ENCODE peak calls at places on chromosomes 1 and 21, in six cellular contexts. Q is fibroblast of mammary gland; K is posterior cingulate gyrus; O is stimulated activated CD4-positive, alpha-beta T cell treated with anti-CD3 and anti-CD28 coated beads, Interleukin-12 subunit alpha, Interleukin-12 subunit beta, amount 100 ng/mL, for 4 hours; R is activated CD8-positive, alpha-beta memory T cell treated with anti-CD3 and anti-CD28 coated beads, Interleukin-2, amount 50 U/mL, for 4 hours; G is dermis blood vessel endothelial cell. N is an unnamed sample.
A peak's percentile ranks its signal among the peaks of the same experiment; 100 is the strongest.

GRCh38 chr1:25848531-25848930 is 10.7 kb downstream of the AUNIP start:
- DNase-seq in G (peak; percentile 38), K (no peak), O (no peak), Q (no peak), R (no peak), N (no peak)

GRCh38 chr1:225917536-225917935 is 6.5 kb downstream of the PYCR2 start:
- DNase-seq in Q (peak; percentile 23), O (no peak), G (no peak), K (no peak), R (no peak), N (no peak)

GRCh38 chr1:212782422-212783154 is 9.0 kb downstream of the NSL1 start:
- DNase-seq in Q (peak; percentile 62), R (no peak), K (no peak), O (no peak), G (peak; percentile 72), N (no peak)

GRCh38 chr21:42228709-42229220 is 9.8 kb downstream of the ABCG1 start:
- DNase-seq in K (no peak), O (no peak), Q (no peak), G (no peak), R (no peak), N (no peak)

GRCh38 chr1:195939844-195940243 is 668.4 kb downstream of the KCNT2 start:
- DNase-seq in G (no peak), R (no peak), K (no peak), O (no peak), Q (no peak), N (no peak)

GRCh38 chr1:12541274-12542137 is 76.5 kb downstream of the DHRS3 start:
- DNase-seq in K (no peak), O (no peak), G (no peak), R (no peak), Q (peak; percentile 65), N (no peak)

GRCh38 chr21:35468991-35469390 is 419.9 kb upstream of the RUNX1 start:
- DNase-seq in O (no peak), Q (no peak), G (no peak), K (no peak), R (no peak), N (no peak)

GRCh38 chr21:39637971-39638628 is 25.4 kb downstream of the B3GALT5 start:
- DNase-seq in G (no peak), O (no peak), Q (no peak), R (no peak), K (no peak), N (no peak)

GRCh38 chr1:150262388-150263320 is 5.1 kb downstream of the CA14 start:
- DNase-seq in G (peak; percentile 15), O (no peak), K (no peak), Q (no peak), R (no peak), N (no peak)

GRCh38 chr1:8356256-8357209 is 38.6 kb downstream of the SLC45A1 start:
- DNase-seq in K (peak; percentile 61), O (no peak), Q (no peak), R (no peak), G (no peak), N (no peak)

GRCh38 chr1:58885998-58886397 is 102.2 kb upstream of the JUN start:
- DNase-seq in K (peak; percentile 88), Q (peak; percentile 58), O (no peak), G (no peak), R (peak; percentile 31), N (no peak)

GRCh38 chr1:193104906-193105820 is at the start of gene GLRX2:
- DNase-seq in O (peak; percentile 51), K (peak; percentile 95), G (peak; percentile 90), Q (peak; percentile 85), R (peak; percentile 77), N (peak; percentile 79)

GRCh38 chr1:64527191-64527590 is 57.3 kb downstream of the CACHD1 start:
- DNase-seq in O (no peak), Q (no peak), R (no peak), K (no peak), G (no peak), N (no peak)

GRCh38 chr1:168719306-168720111 is 9.5 kb downstream of the DPT start:
- DNase-seq in Q (peak; percentile 67), O (no peak), G (no peak), K (no peak), R (no peak), N (no peak)

GRCh38 chr1:6472391-6472790 is 6.4 kb upstream of the TNFRSF25 start:
- DNase-seq in O (no peak), G (no peak), Q (no peak), K (no peak), R (no peak), N (no peak)

GRCh38 chr1:179493323-179493722 is 82.4 kb downstream of the NPHS2 start:
- DNase-seq in O (no peak), G (no peak), Q (no peak), R (no peak), K (no peak), N (no peak)

GRCh38 chr21:45837936-45838335 is 143.6 kb upstream of the COL6A1 start:
- DNase-seq in R (no peak), K (no peak), O (no peak), Q (no peak), G (no peak), N (no peak)

GRCh38 chr1:172883844-172884243 is 166.9 kb downstream of the TNFSF18 start:
- DNase-seq in R (no peak), K (no peak), G (peak; percentile 29), O (no peak), Q (no peak), N (no peak)

GRCh38 chr1:26350701-26351590 is 3.0 kb downstream of the CRYBG2 start:
- DNase-seq in K (no peak), R (no peak), G (peak; percentile 86), Q (peak; percentile 15), O (no peak), N (no peak)

GRCh38 chr1:168288311-168289052 is 7.8 kb downstream of the TBX19 start:
- DNase-seq in R (no peak), Q (peak; percentile 28), K (no peak), O (no peak), G (no peak), N (no peak)

GRCh38 chr1:86195281-86195680 is 38.7 kb upstream of the COL24A1 start:
- DNase-seq in G (no peak), O (no peak), Q (no peak), R (no peak), K (no peak), N (no peak)

GRCh38 chr1:110513511-110513910 is 5.5 kb downstream of the KCNA10 start:
- DNase-seq in O (no peak), K (no peak), G (no peak), Q (peak; percentile 7), R (no peak), N (no peak)

GRCh38 chr1:55038974-55039341 is 390 bp upstream of the PCSK9 start:
- DNase-seq in K (no peak), Q (no peak), O (no peak), R (no peak), G (no peak), N (no peak)

GRCh38 chr1:15067148-15067547 is 86.4 kb upstream of the TMEM51 start:
- DNase-seq in O (no peak), R (no peak), G (no peak), K (peak; percentile 76), Q (no peak), N (no peak)

GRCh38 chr1:47557086-47557866 is 119.4 kb downstream of the FOXD2 start:
- DNase-seq in R (no peak), G (no peak), K (no peak), O (no peak), Q (no peak), N (no peak)

GRCh38 chr1:91635763-91636162 is 135.1 kb downstream of the CDC7 start:
- DNase-seq in G (no peak), O (no peak), Q (peak; percentile 87), K (no peak), R (no peak), N (no peak)

GRCh38 chr1:20666804-20667203 is 5.6 kb upstream of the DDOST start:
- DNase-seq in O (no peak), R (no peak), Q (peak; percentile 50), K (peak; percentile 18), G (peak; percentile 41), N (no peak)

GRCh38 chr21:34691396-34692032 is 22.7 kb downstream of the CLIC6 start:
- DNase-seq in Q (no peak), K (no peak), G (no peak), O (no peak), R (no peak), N (no peak)

GRCh38 chr1:230197644-230198567 is 130.9 kb downstream of the GALNT2 start:
- DNase-seq in O (no peak), K (no peak), Q (no peak), R (no peak), G (no peak), N (no peak)

GRCh38 chr1:228088586-228089498 is 6.3 kb downstream of the ARF1 start:
- DNase-seq in K (peak; percentile 39), O (no peak), G (peak; percentile 29), Q (no peak), R (no peak), N (peak; percentile 85)

N was measured in CD14-positive monocyte.